ENCODE peak calls at places on chromosomes 6 and 20, in four cellular contexts. M is NCI-H1092 treated with DMSO at 0.1 percent for 48 hours; P is naive thymus-derived CD8-positive, alpha-beta T cell; D is activated CD4-positive, alpha-beta T cell treated with anti-CD3 and anti-CD28 coated beads for 36 hours. F is an unnamed sample.

GRCh38 chr6:5809471-5809870 is 197.3 kb downstream of the NRN1 start:
- DNase-seq in M (no peak), P (peak; percentile 71), D (peak; percentile 25), F (no peak)

GRCh38 chr6:97288188-97288587 is 5.2 kb upstream of the MMS22L start:
- DNase-seq in M (no peak), P (no peak), D (no peak), F (no peak)

GRCh38 chr6:46734867-46735719 is at the start of gene PLA2G7:
- DNase-seq in M (no peak), P (no peak), D (peak; percentile 6), F (no peak)

GRCh38 chr6:36125575-36125974 is 4.7 kb upstream of the MAPK13 start:
- DNase-seq in M (no peak), P (no peak), D (no peak), F (no peak)

GRCh38 chr6:67952121-67952520 is 683.0 kb upstream of the ADGRB3 start:
- DNase-seq in M (no peak), P (no peak), D (no peak), F (no peak)

GRCh38 chr6:45411959-45412358 is 34.2 kb upstream of the SUPT3H start:
- DNase-seq in M (no peak), P (no peak), D (no peak), F (no peak)

GRCh38 chr6:36827261-36828079 is 11.8 kb downstream of the CPNE5 start:
- DNase-seq in M (no peak), P (no peak), D (peak; percentile 47), F (no peak)

GRCh38 chr6:33590531-33591198 is 10.6 kb upstream of the BAK1 start:
- DNase-seq in M (no peak), P (no peak), D (no peak), F (no peak)

GRCh38 chr6:147712841-147713240 is 204.4 kb downstream of the SAMD5 start:
- DNase-seq in M (no peak), P (no peak), D (no peak), F (no peak)

GRCh38 chr6:12280901-12281300 is 9.3 kb upstream of the EDN1 start:
- DNase-seq in M (no peak), P (no peak), D (no peak), F (no peak)

GRCh38 chr20:36344517-36345132 is 38.5 kb downstream of the DLGAP4 start:
- DNase-seq in M (no peak), P (no peak), D (peak; percentile 56), F (no peak)

GRCh38 chr6:155645328-155645727 is 189.7 kb upstream of the NOX3 start:
- DNase-seq in M (no peak), P (no peak), D (no peak), F (no peak)

GRCh38 chr6:4220619-4221018 is 85.2 kb upstream of the ECI2 start:
- DNase-seq in M (no peak), P (no peak), D (no peak), F (no peak)

GRCh38 chr6:41531591-41532582 is 14.3 kb upstream of the FOXP4 start:
- DNase-seq in M (peak; percentile 47), P (peak; percentile 69), D (peak; percentile 87), F (no peak)

GRCh38 chr6:30610065-30610464 is 7.0 kb downstream of the PPP1R10 start:
- DNase-seq in M (no peak), P (no peak), D (no peak), F (no peak)

GRCh38 chr6:47391675-47392074 is 82.0 kb upstream of the TNFRSF21 start:
- DNase-seq in M (no peak), P (no peak), D (no peak), F (no peak)

GRCh38 chr6:53605543-53606235 is 59.9 kb downstream of the KLHL31 start:
- DNase-seq in M (no peak), P (no peak), D (no peak), F (no peak)

GRCh38 chr6:2765896-2766766 is 938 bp downstream of the WRNIP1 start:
- DNase-seq in M (no peak), P (peak; percentile 63), D (peak; percentile 70), F (peak; percentile 30)

GRCh38 chr6:28161410-28162079 is 19.9 kb downstream of the ZKSCAN8 start:
- DNase-seq in M (no peak), P (peak; percentile 85), D (peak; percentile 89), F (peak; percentile 61)

GRCh38 chr6:70763754-70764153 is 96.1 kb downstream of the SMAP1 start:
- DNase-seq in M (no peak), P (no peak), D (no peak), F (no peak)

GRCh38 chr6:78810146-78810545 is 57.2 kb upstream of the IRAK1BP1 start:
- DNase-seq in M (no peak), P (no peak), D (no peak), F (no peak)

GRCh38 chr6:28104392-28105250 is 19.8 kb upstream of the ZSCAN16 start:
- DNase-seq in M (peak; percentile 74), P (peak; percentile 91), D (peak; percentile 91), F (peak; percentile 66)

GRCh38 chr6:136571065-136571464 is 20.8 kb upstream of the MAP7 start:
- DNase-seq in M (no peak), P (no peak), D (no peak), F (no peak)

GRCh38 chr6:79984261-79984660 is 20.2 kb upstream of the TTK start:
- DNase-seq in M (no peak), P (no peak), D (peak; percentile 19), F (no peak)

GRCh38 chr6:168574699-168575195 is 133.8 kb downstream of the SMOC2 start:
- DNase-seq in M (no peak), P (no peak), D (no peak), F (no peak)

GRCh38 chr6:35054106-35054742 is 86.9 kb downstream of the TCP11 start:
- DNase-seq in M (no peak), P (no peak), D (no peak), F (no peak)

GRCh38 chr20:10573273-10573950 is 100.4 kb downstream of the JAG1 start:
- DNase-seq in M (peak; percentile 9), P (no peak), D (no peak), F (no peak)

GRCh38 chr6:56002336-56002735 is 126.9 kb upstream of the BMP5 start:
- DNase-seq in M (no peak), P (no peak), D (no peak), F (no peak)

GRCh38 chr6:152948150-152948768 is 34.6 kb downstream of the FBXO5 start:
- DNase-seq in M (peak; percentile 20), P (no peak), D (no peak), F (no peak)

GRCh38 chr6:97282238-97282725 is 734 bp downstream of the MMS22L start:
- DNase-seq in M (peak; percentile 3), P (no peak), D (peak; percentile 11), F (no peak)

GRCh38 chr6:52639493-52639892 is 31.4 kb upstream of the TMEM14A start:
- DNase-seq in M (no peak), P (no peak), D (no peak), F (no peak)

GRCh38 chr6:134020543-134020942 is 31.9 kb downstream of the SLC2A12 start:
- DNase-seq in M (no peak), P (no peak), D (no peak), F (no peak)

GRCh38 chr20:41619360-41620115 is 1.4 kb upstream of the CHD6 start:
- DNase-seq in M (peak; percentile 62), P (no peak), D (no peak), F (no peak)

GRCh38 chr6:33199687-33200233 is 705 bp downstream of the RXRB start:
- DNase-seq in M (no peak), P (peak; percentile 77), D (peak; percentile 86), F (peak; percentile 63)

GRCh38 chr6:9467746-9468145 is 947.1 kb downstream of the TFAP2A start:
- DNase-seq in M (no peak), P (no peak), D (no peak), F (no peak)

GRCh38 chr6:28895131-28895812 is 28.5 kb downstream of the TRIM27 start:
- DNase-seq in M (peak; percentile 92), P (peak; percentile 98), D (peak; percentile 94), F (peak; percentile 77)

GRCh38 chr6:33123732-33124524 is 48.1 kb downstream of the HLA-DPB1 start:
- DNase-seq in M (peak; percentile 7), P (no peak), D (peak; percentile 51), F (no peak)

F was measured in T-helper 22 cell.